ENCODE peak calls at places on chromosomes 3 and 15, in seven cellular contexts. One of them, this sample, is unnamed.
A peak's percentile ranks its signal among the peaks of the same experiment; 100 is the strongest.

GRCh38 chr3:127217594-127218456 is 24.9 kb downstream of the PRR23E start:
- DNase-seq in natural killer cell: no peak
- DNase-seq in heart left ventricle: no peak
- DNase-seq in GM20000: no peak
- DNase-seq in GM12865: peak; percentile 79
- DNase-seq in vagina: peak; percentile 74
- DNase-seq in BJ: peak; percentile 44
- DNase-seq in this sample: no peak

GRCh38 chr15:45144775-45145174 is 15.0 kb downstream of the DUOX1 start:
- DNase-seq in GM12865: no peak
- DNase-seq in GM20000: no peak
- DNase-seq in heart left ventricle: no peak
- DNase-seq in BJ: no peak
- DNase-seq in vagina: no peak
- DNase-seq in natural killer cell: no peak
- DNase-seq in this sample: no peak

GRCh38 chr3:124174463-124174862 is 182.5 kb upstream of the ROPN1 start:
- DNase-seq in GM12865: no peak
- DNase-seq in natural killer cell: no peak
- DNase-seq in BJ: no peak
- DNase-seq in vagina: no peak
- DNase-seq in GM20000: no peak
- DNase-seq in heart left ventricle: no peak
- DNase-seq in this sample: no peak

GRCh38 chr3:57179580-57180410 is 14.6 kb upstream of the IL17RD start:
- DNase-seq in GM12865: peak; percentile 37
- DNase-seq in vagina: no peak
- DNase-seq in natural killer cell: no peak
- DNase-seq in heart left ventricle: no peak
- DNase-seq in GM20000: peak; percentile 42
- DNase-seq in BJ: no peak
- DNase-seq in this sample: no peak

GRCh38 chr3:175777495-175777894 is 918.4 kb downstream of the NAALADL2 start:
- DNase-seq in heart left ventricle: no peak
- DNase-seq in vagina: no peak
- DNase-seq in GM12865: no peak
- DNase-seq in GM20000: no peak
- DNase-seq in natural killer cell: no peak
- DNase-seq in BJ: peak; percentile 9
- DNase-seq in this sample: no peak

GRCh38 chr3:52072471-52072870 is 16.1 kb upstream of the DUSP7 start:
- DNase-seq in heart left ventricle: no peak
- DNase-seq in natural killer cell: no peak
- DNase-seq in GM12865: no peak
- DNase-seq in vagina: no peak
- DNase-seq in GM20000: no peak
- DNase-seq in BJ: no peak
- DNase-seq in this sample: no peak

GRCh38 chr3:190325923-190326322 is 3.7 kb upstream of the CLDN1 start:
- DNase-seq in vagina: no peak
- DNase-seq in heart left ventricle: no peak
- DNase-seq in GM12865: peak; percentile 34
- DNase-seq in GM20000: no peak
- DNase-seq in BJ: no peak
- DNase-seq in natural killer cell: no peak
- DNase-seq in this sample: no peak

GRCh38 chr3:55173504-55173903 is 245.6 kb upstream of the LRTM1 start:
- DNase-seq in heart left ventricle: no peak
- DNase-seq in GM20000: no peak
- DNase-seq in BJ: no peak
- DNase-seq in natural killer cell: no peak
- DNase-seq in GM12865: no peak
- DNase-seq in vagina: no peak
- DNase-seq in this sample: no peak

GRCh38 chr3:166303685-166304084 is 466.5 kb upstream of the BCHE start:
- DNase-seq in GM12865: no peak
- DNase-seq in natural killer cell: no peak
- DNase-seq in vagina: no peak
- DNase-seq in heart left ventricle: no peak
- DNase-seq in GM20000: no peak
- DNase-seq in BJ: no peak
- DNase-seq in this sample: no peak

GRCh38 chr3:184800349-184800748 is 11.6 kb upstream of the VPS8 start:
- DNase-seq in BJ: no peak
- DNase-seq in heart left ventricle: no peak
- DNase-seq in GM20000: no peak
- DNase-seq in natural killer cell: no peak
- DNase-seq in vagina: no peak
- DNase-seq in GM12865: no peak
- DNase-seq in this sample: no peak

GRCh38 chr3:157313186-157313585 is 123.5 kb upstream of the PTX3 start:
- DNase-seq in vagina: no peak
- DNase-seq in heart left ventricle: no peak
- DNase-seq in BJ: no peak
- DNase-seq in GM20000: no peak
- DNase-seq in GM12865: no peak
- DNase-seq in natural killer cell: no peak
- DNase-seq in this sample: no peak

GRCh38 chr3:125006190-125006855 is 49.5 kb downstream of the HEG1 start:
- DNase-seq in heart left ventricle: no peak
- DNase-seq in GM20000: no peak
- DNase-seq in BJ: no peak
- DNase-seq in vagina: no peak
- DNase-seq in natural killer cell: no peak
- DNase-seq in GM12865: no peak
- DNase-seq in this sample: no peak

GRCh38 chr15:66595937-66596545 is 30.2 kb upstream of the LCTL start:
- DNase-seq in GM12865: no peak
- DNase-seq in BJ: no peak
- DNase-seq in natural killer cell: no peak
- DNase-seq in GM20000: no peak
- DNase-seq in vagina: no peak
- DNase-seq in heart left ventricle: no peak
- DNase-seq in this sample: no peak

GRCh38 chr3:29430558-29430971 is 149.7 kb downstream of the RBMS3 start:
- DNase-seq in BJ: peak; percentile 39
- DNase-seq in vagina: no peak
- DNase-seq in GM20000: no peak
- DNase-seq in heart left ventricle: no peak
- DNase-seq in GM12865: no peak
- DNase-seq in natural killer cell: no peak
- DNase-seq in this sample: no peak

GRCh38 chr3:29239377-29239776 is 41.5 kb upstream of the RBMS3 start:
- DNase-seq in GM20000: no peak
- DNase-seq in natural killer cell: no peak
- DNase-seq in vagina: no peak
- DNase-seq in GM12865: no peak
- DNase-seq in heart left ventricle: no peak
- DNase-seq in BJ: no peak
- DNase-seq in this sample: no peak

GRCh38 chr3:191362524-191363090 is 32.3 kb upstream of the UTS2B start:
- DNase-seq in GM12865: no peak
- DNase-seq in GM20000: no peak
- DNase-seq in BJ: no peak
- DNase-seq in heart left ventricle: no peak
- DNase-seq in vagina: no peak
- DNase-seq in natural killer cell: no peak
- DNase-seq in this sample: no peak

GRCh38 chr15:55796321-55796965 is 53.5 kb upstream of the PRTG start:
- DNase-seq in heart left ventricle: no peak
- DNase-seq in vagina: no peak
- DNase-seq in GM20000: no peak
- DNase-seq in GM12865: no peak
- DNase-seq in natural killer cell: no peak
- DNase-seq in BJ: no peak
- DNase-seq in this sample: no peak

GRCh38 chr15:81480645-81481053 is 106.6 kb upstream of the TMC3 start:
- DNase-seq in BJ: peak; percentile 5
- DNase-seq in natural killer cell: no peak
- DNase-seq in GM20000: peak; percentile 31
- DNase-seq in GM12865: peak; percentile 56
- DNase-seq in heart left ventricle: no peak
- DNase-seq in vagina: no peak
- DNase-seq in this sample: peak; percentile 10

GRCh38 chr3:45480218-45480617 is 91.8 kb downstream of the LARS2 start:
- DNase-seq in heart left ventricle: no peak
- DNase-seq in GM12865: no peak
- DNase-seq in GM20000: no peak
- DNase-seq in natural killer cell: no peak
- DNase-seq in vagina: no peak
- DNase-seq in BJ: no peak
- DNase-seq in this sample: no peak

GRCh38 chr3:43583481-43583880 is 38.3 kb downstream of the ANO10 start:
- DNase-seq in heart left ventricle: no peak
- DNase-seq in vagina: no peak
- DNase-seq in natural killer cell: no peak
- DNase-seq in BJ: no peak
- DNase-seq in GM20000: no peak
- DNase-seq in GM12865: no peak
- DNase-seq in this sample: peak; percentile 31
- TF ChIP-seq CTCF in heart left ventricle: no peak
- TF ChIP-seq CTCF in vagina: no peak
- TF ChIP-seq CTCF in natural killer cell: no peak
- TF ChIP-seq CTCF in BJ: peak; percentile 5
- TF ChIP-seq CTCF in GM20000: no peak
- TF ChIP-seq CTCF in GM12865: no peak
- TF ChIP-seq CTCF in this sample: no peak

GRCh38 chr15:85542488-85542887 is 162.1 kb downstream of the AKAP13 start:
- DNase-seq in BJ: no peak
- DNase-seq in natural killer cell: no peak
- DNase-seq in GM12865: no peak
- DNase-seq in heart left ventricle: no peak
- DNase-seq in vagina: no peak
- DNase-seq in GM20000: no peak
- DNase-seq in this sample: no peak

GRCh38 chr15:85542895-85543331 is 162.5 kb downstream of the AKAP13 start:
- DNase-seq in BJ: no peak
- DNase-seq in vagina: no peak
- DNase-seq in heart left ventricle: no peak
- DNase-seq in GM20000: peak; percentile 18
- DNase-seq in GM12865: peak; percentile 23
- DNase-seq in natural killer cell: no peak
- DNase-seq in this sample: peak; percentile 55

GRCh38 chr15:85541744-85542143 is 161.3 kb downstream of the AKAP13 start:
- DNase-seq in GM20000: peak; percentile 22
- DNase-seq in natural killer cell: no peak
- DNase-seq in heart left ventricle: no peak
- DNase-seq in BJ: no peak
- DNase-seq in GM12865: peak; percentile 57
- DNase-seq in vagina: no peak
- DNase-seq in this sample: peak; percentile 63

GRCh38 chr15:85545185-85545584 is 164.8 kb downstream of the AKAP13 start:
- DNase-seq in vagina: no peak
- DNase-seq in GM12865: no peak
- DNase-seq in BJ: no peak
- DNase-seq in natural killer cell: no peak
- DNase-seq in heart left ventricle: no peak
- DNase-seq in GM20000: no peak
- DNase-seq in this sample: no peak

GRCh38 chr15:85543741-85544155 is 163.3 kb downstream of the AKAP13 start:
- DNase-seq in heart left ventricle: peak; percentile 74
- DNase-seq in GM20000: no peak
- DNase-seq in vagina: no peak
- DNase-seq in GM12865: no peak
- DNase-seq in BJ: no peak
- DNase-seq in natural killer cell: peak; percentile 47
- DNase-seq in this sample: peak; percentile 75
- TF ChIP-seq CTCF in heart left ventricle: peak; percentile 21
- TF ChIP-seq CTCF in GM20000: no peak
- TF ChIP-seq CTCF in vagina: no peak
- TF ChIP-seq CTCF in GM12865: no peak
- TF ChIP-seq CTCF in BJ: no peak
- TF ChIP-seq CTCF in natural killer cell: peak; percentile 8
- TF ChIP-seq CTCF in this sample: no peak

GRCh38 chr15:63473749-63473998 is 30.7 kb upstream of the USP3 start:
- DNase-seq in GM20000: no peak
- DNase-seq in GM12865: no peak
- DNase-seq in natural killer cell: no peak
- DNase-seq in heart left ventricle: no peak
- DNase-seq in vagina: no peak
- DNase-seq in BJ: no peak
- DNase-seq in this sample: peak; percentile 33

GRCh38 chr15:63474810-63475316 is 29.5 kb upstream of the USP3 start:
- DNase-seq in BJ: no peak
- DNase-seq in heart left ventricle: no peak
- DNase-seq in natural killer cell: no peak
- DNase-seq in vagina: no peak
- DNase-seq in GM20000: peak; percentile 67
- DNase-seq in GM12865: peak; percentile 98
- DNase-seq in this sample: peak; percentile 41

GRCh38 chr15:63473007-63473748 is 31.2 kb upstream of the USP3 start:
- DNase-seq in GM20000: peak; percentile 52
- DNase-seq in GM12865: peak; percentile 89
- DNase-seq in heart left ventricle: no peak
- DNase-seq in natural killer cell: no peak
- DNase-seq in vagina: no peak
- DNase-seq in BJ: no peak
- DNase-seq in this sample: peak; percentile 64

GRCh38 chr15:63475670-63476069 is 28.7 kb upstream of the USP3 start:
- DNase-seq in BJ: no peak
- DNase-seq in vagina: no peak
- DNase-seq in natural killer cell: no peak
- DNase-seq in GM20000: no peak
- DNase-seq in heart left ventricle: no peak
- DNase-seq in GM12865: no peak
- DNase-seq in this sample: no peak

DNA sequence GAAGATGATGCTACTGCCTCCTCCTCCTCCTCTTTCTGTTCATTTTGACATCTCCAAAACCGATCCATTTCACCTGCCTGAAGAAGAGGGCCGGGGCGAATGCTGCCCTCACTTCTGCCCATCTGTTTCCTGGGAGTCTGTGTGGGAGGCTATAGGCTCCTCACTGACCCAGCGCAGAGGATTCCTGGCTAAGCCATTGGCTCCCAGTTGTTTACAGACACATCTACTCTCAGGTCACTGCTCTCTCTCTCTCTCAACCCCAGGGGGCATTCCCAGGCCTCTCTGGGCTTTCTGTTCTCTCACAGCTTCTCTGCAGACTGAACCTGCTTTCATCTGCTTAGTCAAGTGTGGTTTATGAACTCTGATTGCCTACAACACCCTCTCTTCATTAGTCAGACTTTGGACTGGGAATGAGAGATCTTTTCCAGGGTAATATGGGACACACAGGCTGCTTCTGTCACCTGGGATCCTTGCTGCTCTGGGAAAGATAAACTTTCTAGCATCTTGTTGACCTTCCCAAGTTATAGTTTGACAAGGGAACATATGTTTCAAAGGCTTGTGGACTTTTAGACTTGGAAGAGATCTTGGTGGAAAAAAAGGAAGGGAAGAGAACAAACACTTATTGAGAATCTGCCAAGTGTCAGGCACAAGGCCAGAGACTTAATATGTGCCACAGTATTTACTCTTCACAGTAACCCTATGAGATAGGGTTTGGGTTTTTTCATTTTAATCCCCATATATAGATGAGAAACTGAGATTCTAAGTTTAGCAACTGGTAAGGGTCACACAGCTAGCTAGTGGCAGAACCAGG is 30.2 kb upstream of the USP3 start:
- DNase-seq in natural killer cell: no peak
- DNase-seq in vagina: no peak
- DNase-seq in heart left ventricle: no peak
- DNase-seq in GM12865: peak; percentile 95
- DNase-seq in BJ: no peak
- DNase-seq in GM20000: peak; percentile 61
- DNase-seq in this sample: peak; percentile 82
- TF ChIP-seq CTCF in natural killer cell: no peak
- TF ChIP-seq CTCF in vagina: no peak
- TF ChIP-seq CTCF in heart left ventricle: no peak
- TF ChIP-seq CTCF in GM12865: no peak
- TF ChIP-seq CTCF in BJ: no peak
- TF ChIP-seq CTCF in GM20000: no peak
- TF ChIP-seq CTCF in this sample: no peak

GRCh38 chr15:65304393-65305143 is at the start of gene RNU5B-1:
- DNase-seq in BJ: peak; percentile 91
- DNase-seq in natural killer cell: peak; percentile 61
- DNase-seq in GM20000: peak; percentile 86
- DNase-seq in heart left ventricle: peak; percentile 68
- DNase-seq in GM12865: peak; percentile 97
- DNase-seq in vagina: no peak
- DNase-seq in this sample: peak; percentile 89
- TF ChIP-seq CTCF in BJ: peak; percentile 92
- TF ChIP-seq CTCF in natural killer cell: no peak
- TF ChIP-seq CTCF in GM20000: peak; percentile 77
- TF ChIP-seq CTCF in heart left ventricle: no peak
- TF ChIP-seq CTCF in GM12865: peak; percentile 88
- TF ChIP-seq CTCF in vagina: no peak
- TF ChIP-seq CTCF in this sample: peak; percentile 95

This sample was measured in activated CD8-positive, alpha-beta T cell treated with anti-CD3 and anti-CD28 coated beads for 36 hours.